ENCODE peak calls at places on chromosomes 12 and 14, in eight cellular contexts. One of them, this sample, is unnamed.

GRCh38 chr12:109552971-109553370 is 20.3 kb downstream of the MMAB start:
- DNase-seq in HTR-8/SVneo: no peak
- DNase-seq in NCI-H1436: no peak
- DNase-seq in PC-9: no peak
- DNase-seq in stimulated activated CD4-positive, alpha-beta T cell treated with anti-CD3 and anti-CD28 coated beads, TNF-alpha, amount 100 ng/mL, for 48 hours: no peak
- DNase-seq in non-pigmented ciliary epithelial cell: no peak
- DNase-seq in CD8-positive, alpha-beta T cell: no peak
- DNase-seq in GM23338: no peak
- DNase-seq in this sample: no peak

GRCh38 chr12:22532317-22532716 is 12.0 kb downstream of the C2CD5 start:
- DNase-seq in HTR-8/SVneo: no peak
- DNase-seq in NCI-H1436: no peak
- DNase-seq in PC-9: no peak
- DNase-seq in stimulated activated CD4-positive, alpha-beta T cell treated with anti-CD3 and anti-CD28 coated beads, TNF-alpha, amount 100 ng/mL, for 48 hours: no peak
- DNase-seq in non-pigmented ciliary epithelial cell: no peak
- DNase-seq in CD8-positive, alpha-beta T cell: no peak
- DNase-seq in GM23338: no peak
- DNase-seq in this sample: no peak

GRCh38 chr12:113174461-113175384 is 10.6 kb downstream of the DDX54 start:
- DNase-seq in HTR-8/SVneo: peak
- DNase-seq in NCI-H1436: peak
- DNase-seq in PC-9: peak
- DNase-seq in stimulated activated CD4-positive, alpha-beta T cell treated with anti-CD3 and anti-CD28 coated beads, TNF-alpha, amount 100 ng/mL, for 48 hours: peak
- DNase-seq in non-pigmented ciliary epithelial cell: no peak
- DNase-seq in CD8-positive, alpha-beta T cell: peak
- DNase-seq in GM23338: peak
- DNase-seq in this sample: no peak

GRCh38 chr12:15684896-15685658 is 104.1 kb downstream of the EPS8 start:
- DNase-seq in HTR-8/SVneo: no peak
- DNase-seq in NCI-H1436: no peak
- DNase-seq in PC-9: no peak
- DNase-seq in stimulated activated CD4-positive, alpha-beta T cell treated with anti-CD3 and anti-CD28 coated beads, TNF-alpha, amount 100 ng/mL, for 48 hours: no peak
- DNase-seq in non-pigmented ciliary epithelial cell: no peak
- DNase-seq in CD8-positive, alpha-beta T cell: no peak
- DNase-seq in GM23338: no peak
- DNase-seq in this sample: no peak

GRCh38 chr14:29222671-29223268 is 456.2 kb downstream of the FOXG1 start:
- DNase-seq in HTR-8/SVneo: peak
- DNase-seq in NCI-H1436: peak
- DNase-seq in PC-9: no peak
- DNase-seq in stimulated activated CD4-positive, alpha-beta T cell treated with anti-CD3 and anti-CD28 coated beads, TNF-alpha, amount 100 ng/mL, for 48 hours: no peak
- DNase-seq in non-pigmented ciliary epithelial cell: no peak
- DNase-seq in CD8-positive, alpha-beta T cell: no peak
- DNase-seq in GM23338: peak
- DNase-seq in this sample: no peak

GRCh38 chr14:52078093-52078492 is 9.2 kb upstream of the NID2 start:
- DNase-seq in HTR-8/SVneo: no peak
- DNase-seq in NCI-H1436: no peak
- DNase-seq in PC-9: peak
- DNase-seq in stimulated activated CD4-positive, alpha-beta T cell treated with anti-CD3 and anti-CD28 coated beads, TNF-alpha, amount 100 ng/mL, for 48 hours: no peak
- DNase-seq in non-pigmented ciliary epithelial cell: no peak
- DNase-seq in CD8-positive, alpha-beta T cell: no peak
- DNase-seq in GM23338: no peak
- DNase-seq in this sample: no peak

GRCh38 chr12:131831021-131831571 is 2.9 kb downstream of the MMP17 start:
- DNase-seq in HTR-8/SVneo: no peak
- DNase-seq in NCI-H1436: no peak
- DNase-seq in PC-9: peak
- DNase-seq in stimulated activated CD4-positive, alpha-beta T cell treated with anti-CD3 and anti-CD28 coated beads, TNF-alpha, amount 100 ng/mL, for 48 hours: no peak
- DNase-seq in non-pigmented ciliary epithelial cell: no peak
- DNase-seq in CD8-positive, alpha-beta T cell: no peak
- DNase-seq in GM23338: no peak
- DNase-seq in this sample: peak

GRCh38 chr14:23409475-23409874 is 1.4 kb upstream of the MYH6 start:
- DNase-seq in HTR-8/SVneo: no peak
- DNase-seq in NCI-H1436: no peak
- DNase-seq in PC-9: no peak
- DNase-seq in stimulated activated CD4-positive, alpha-beta T cell treated with anti-CD3 and anti-CD28 coated beads, TNF-alpha, amount 100 ng/mL, for 48 hours: no peak
- DNase-seq in non-pigmented ciliary epithelial cell: no peak
- DNase-seq in CD8-positive, alpha-beta T cell: no peak
- DNase-seq in GM23338: no peak
- DNase-seq in this sample: no peak

GRCh38 chr12:90888316-90888715 is 66.7 kb downstream of the CCER1 start:
- DNase-seq in HTR-8/SVneo: no peak
- DNase-seq in NCI-H1436: no peak
- DNase-seq in PC-9: no peak
- DNase-seq in stimulated activated CD4-positive, alpha-beta T cell treated with anti-CD3 and anti-CD28 coated beads, TNF-alpha, amount 100 ng/mL, for 48 hours: no peak
- DNase-seq in non-pigmented ciliary epithelial cell: no peak
- DNase-seq in CD8-positive, alpha-beta T cell: no peak
- DNase-seq in GM23338: no peak
- DNase-seq in this sample: no peak

GRCh38 chr12:11823043-11823442 is 173.6 kb downstream of the ETV6 start:
- DNase-seq in HTR-8/SVneo: peak
- DNase-seq in NCI-H1436: no peak
- DNase-seq in PC-9: no peak
- DNase-seq in stimulated activated CD4-positive, alpha-beta T cell treated with anti-CD3 and anti-CD28 coated beads, TNF-alpha, amount 100 ng/mL, for 48 hours: no peak
- DNase-seq in non-pigmented ciliary epithelial cell: peak
- DNase-seq in CD8-positive, alpha-beta T cell: no peak
- DNase-seq in GM23338: no peak
- DNase-seq in this sample: no peak

GRCh38 chr14:95683793-95684192 is 2.4 kb upstream of the TCL1B start:
- DNase-seq in HTR-8/SVneo: no peak
- DNase-seq in NCI-H1436: no peak
- DNase-seq in PC-9: no peak
- DNase-seq in stimulated activated CD4-positive, alpha-beta T cell treated with anti-CD3 and anti-CD28 coated beads, TNF-alpha, amount 100 ng/mL, for 48 hours: no peak
- DNase-seq in non-pigmented ciliary epithelial cell: no peak
- DNase-seq in CD8-positive, alpha-beta T cell: peak
- DNase-seq in GM23338: peak
- DNase-seq in this sample: no peak

GRCh38 chr12:45050751-45051489 is at the start of gene DBX2:
- DNase-seq in HTR-8/SVneo: no peak
- DNase-seq in NCI-H1436: no peak
- DNase-seq in PC-9: peak
- DNase-seq in stimulated activated CD4-positive, alpha-beta T cell treated with anti-CD3 and anti-CD28 coated beads, TNF-alpha, amount 100 ng/mL, for 48 hours: no peak
- DNase-seq in non-pigmented ciliary epithelial cell: no peak
- DNase-seq in CD8-positive, alpha-beta T cell: no peak
- DNase-seq in GM23338: peak
- DNase-seq in this sample: no peak

GRCh38 chr12:81797100-81797499 is 38.0 kb upstream of the PPFIA2 start:
- DNase-seq in HTR-8/SVneo: no peak
- DNase-seq in NCI-H1436: peak
- DNase-seq in PC-9: no peak
- DNase-seq in stimulated activated CD4-positive, alpha-beta T cell treated with anti-CD3 and anti-CD28 coated beads, TNF-alpha, amount 100 ng/mL, for 48 hours: no peak
- DNase-seq in non-pigmented ciliary epithelial cell: no peak
- DNase-seq in CD8-positive, alpha-beta T cell: no peak
- DNase-seq in GM23338: peak
- DNase-seq in this sample: no peak

This sample was measured in SW 1271.